ENCODE peak calls at places on chromosomes 5 and 9, in eight cellular contexts. F, V, R, D, Q, X, K and M are unnamed samples.

GRCh38 chr9:128887914-128888350 is 6.0 kb downstream of the LRRC8A start:
- DNase-seq in K (no peak), X (no peak), Q (no peak), V (no peak), F (no peak), D (no peak), R (no peak), M (no peak)

GRCh38 chr5:5270958-5271605 is 131.0 kb downstream of the ADAMTS16 start:
- DNase-seq in D (peak), K (no peak), R (peak), Q (peak), V (peak), F (peak), X (no peak), M (peak)

GRCh38 chr5:56481998-56482698 is 249.0 kb upstream of the ANKRD55 start:
- DNase-seq in K (no peak), D (no peak), V (no peak), Q (no peak), R (no peak), X (no peak), F (no peak), M (no peak)

GRCh38 chr9:22813520-22813919 is 366.9 kb downstream of the DMRTA1 start:
- DNase-seq in X (no peak), K (peak), R (no peak), F (peak), V (no peak), Q (no peak), D (no peak), M (peak)

GRCh38 chr5:107669543-107670027 is 1.2 kb downstream of the EFNA5 start:
- DNase-seq in R (peak), Q (peak), X (no peak), V (peak), F (peak), K (no peak), D (peak), M (no peak)

GRCh38 chr9:108775901-108776306 is 79.9 kb downstream of the ACTL7B start:
- DNase-seq in K (peak), D (peak), X (no peak), F (no peak), R (no peak), Q (no peak), V (no peak), M (no peak)

GRCh38 chr5:149381986-149382338 is 2.9 kb upstream of the IL17B start:
- DNase-seq in R (peak), Q (peak), K (peak), V (peak), X (peak), D (peak), F (peak), M (peak)

GRCh38 chr5:117295941-117296340 is 721.3 kb upstream of the SEMA6A start:
- DNase-seq in D (no peak), R (no peak), X (no peak), V (no peak), K (no peak), Q (no peak), F (peak), M (no peak)

GRCh38 chr5:95823738-95824609 is 1.4 kb upstream of the GLRX start:
- DNase-seq in Q (peak), V (peak), D (no peak), R (peak), X (no peak), F (peak), K (no peak), M (peak)

GRCh38 chr5:170184007-170184687 is 48.6 kb upstream of the C5orf58 start:
- DNase-seq in R (peak), D (peak), X (no peak), V (peak), F (peak), Q (peak), K (peak), M (peak)

GRCh38 chr5:149951138-149951749 is 6.7 kb upstream of the PDE6A start:
- DNase-seq in D (no peak), R (no peak), K (peak), F (no peak), Q (no peak), X (no peak), V (no peak), M (no peak)

GRCh38 chr5:36915653-36916052 is 39.1 kb downstream of the NIPBL start:
- DNase-seq in F (no peak), K (no peak), R (no peak), X (no peak), D (no peak), Q (no peak), V (no peak), M (no peak)

GRCh38 chr9:81391457-81391825 is 297.9 kb downstream of the TLE1 start:
- DNase-seq in Q (no peak), D (no peak), X (no peak), F (peak), V (no peak), K (no peak), R (peak), M (no peak)

GRCh38 chr5:143341807-143342570 is 61.5 kb downstream of the NR3C1 start:
- DNase-seq in K (no peak), X (no peak), Q (peak), R (peak), F (peak), V (no peak), D (no peak), M (no peak)

GRCh38 chr5:107466233-107466769 is 204.4 kb downstream of the EFNA5 start:
- DNase-seq in F (peak), V (no peak), R (peak), Q (peak), X (no peak), K (no peak), D (no peak), M (peak)

GRCh38 chr5:131262953-131263541 is 806 bp upstream of the CDC42SE2 start:
- DNase-seq in R (peak), K (no peak), F (peak), Q (no peak), X (no peak), V (no peak), D (no peak), M (no peak)

GRCh38 chr5:36436306-36436705 is 134.6 kb upstream of the RANBP3L start:
- DNase-seq in Q (no peak), X (no peak), F (no peak), R (no peak), V (no peak), K (no peak), D (no peak), M (no peak)

GRCh38 chr5:174816858-174817257 is 92.5 kb downstream of the MSX2 start:
- DNase-seq in V (no peak), X (no peak), Q (no peak), D (no peak), K (no peak), F (no peak), R (peak), M (no peak)

GRCh38 chr9:132404228-132404881 is 2.3 kb downstream of the TTF1 start:
- DNase-seq in Q (no peak), R (no peak), F (peak), K (no peak), X (no peak), D (no peak), V (no peak), M (no peak)

GRCh38 chr5:139650689-139651501 is 2.7 kb downstream of the CXXC5 start:
- DNase-seq in D (no peak), X (no peak), F (peak), V (peak), K (peak), Q (no peak), R (no peak), M (no peak)

GRCh38 chr5:177103523-177104253 is 17.0 kb downstream of the FGFR4 start:
- DNase-seq in K (no peak), F (peak), Q (no peak), R (peak), V (no peak), X (no peak), D (no peak), M (no peak)

GRCh38 chr5:172731286-172732073 is 39.5 kb downstream of the DUSP1 start:
- DNase-seq in F (peak), D (no peak), X (no peak), Q (peak), K (no peak), R (peak), V (peak), M (no peak)

GRCh38 chr5:24539625-24540024 is 105.2 kb downstream of the CDH10 start:
- DNase-seq in F (no peak), Q (peak), D (peak), R (peak), V (no peak), X (no peak), K (no peak), M (no peak)

GRCh38 chr5:32605766-32606152 is 20.4 kb downstream of the SUB1 start:
- DNase-seq in X (no peak), V (no peak), R (no peak), F (no peak), K (no peak), D (no peak), Q (no peak), M (no peak)

GRCh38 chr9:131174681-131175239 is 49.4 kb downstream of the NUP214 start:
- DNase-seq in X (no peak), F (no peak), V (no peak), D (no peak), Q (no peak), K (no peak), R (no peak), M (no peak)

GRCh38 chr9:6870650-6871477 is 113.1 kb downstream of the KDM4C start:
- DNase-seq in R (no peak), D (no peak), Q (no peak), F (no peak), K (no peak), X (no peak), V (no peak), M (no peak)

GRCh38 chr5:160506006-160507004 is 84.7 kb downstream of the PTTG1 start:
- DNase-seq in K (no peak), X (peak), V (no peak), Q (no peak), R (no peak), F (peak), D (no peak), M (no peak)

GRCh38 chr5:154273028-154273617 is 82.6 kb downstream of the GALNT10 start:
- DNase-seq in V (no peak), Q (peak), X (no peak), K (no peak), R (no peak), D (no peak), F (peak), M (peak)

GRCh38 chr5:107964722-107965121 is 294.0 kb upstream of the EFNA5 start:
- DNase-seq in R (no peak), F (no peak), K (no peak), X (no peak), D (no peak), V (no peak), Q (no peak), M (no peak)

GRCh38 chr5:104096451-104096850 is 533.9 kb upstream of the NUDT12 start:
- DNase-seq in Q (no peak), D (no peak), F (no peak), V (no peak), X (no peak), K (no peak), R (no peak), M (no peak)